ENCODE peak calls at places on chromosome 12, in six cellular contexts. J, Z, O, H, T and L are unnamed samples.

GRCh38 chr12:127179199-127179598 is 1087.8 kb upstream of the TMEM132C start:
- DNase-seq in Z (no peak), J (no peak), T (no peak), O (no peak), H (no peak), L (no peak)

GRCh38 chr12:51439330-51439729 is 14.7 kb downstream of the SLC4A8 start:
- DNase-seq in H (no peak), Z (no peak), O (no peak), J (no peak), T (no peak), L (no peak)

GRCh38 chr12:117298191-117298590 is 63.2 kb downstream of the NOS1 start:
- DNase-seq in O (no peak), Z (no peak), T (no peak), H (no peak), J (no peak), L (no peak)

GRCh38 chr12:7190268-7191055 is 976 bp downstream of the PEX5 start:
- DNase-seq in J (no peak), Z (peak; percentile 6), H (peak; percentile 59), T (peak; percentile 39), O (no peak), L (no peak)

GRCh38 chr12:103771466-103771865 is 69.6 kb downstream of the NT5DC3 start:
- DNase-seq in H (peak; percentile 81), J (no peak), T (peak; percentile 84), Z (peak; percentile 44), O (peak; percentile 38), L (peak; percentile 29)

GRCh38 chr12:113818278-113818677 is 147.8 kb downstream of the RBM19 start:
- DNase-seq in H (no peak), T (no peak), J (no peak), O (no peak), Z (peak; percentile 8), L (no peak)

GRCh38 chr12:63978519-63978918 is 134.0 kb downstream of the SRGAP1 start:
- DNase-seq in H (no peak), Z (peak; percentile 88), J (no peak), O (no peak), T (no peak), L (peak; percentile 27)

GRCh38 chr12:127750076-127750840 is 516.7 kb upstream of the TMEM132C start:
- DNase-seq in T (no peak), J (no peak), H (no peak), O (no peak), Z (no peak), L (no peak)

GRCh38 chr12:12017135-12017581 is 53.6 kb upstream of the BCL2L14 start:
- DNase-seq in Z (no peak), J (no peak), T (peak; percentile 39), H (no peak), O (no peak), L (peak; percentile 85)

DNA sequence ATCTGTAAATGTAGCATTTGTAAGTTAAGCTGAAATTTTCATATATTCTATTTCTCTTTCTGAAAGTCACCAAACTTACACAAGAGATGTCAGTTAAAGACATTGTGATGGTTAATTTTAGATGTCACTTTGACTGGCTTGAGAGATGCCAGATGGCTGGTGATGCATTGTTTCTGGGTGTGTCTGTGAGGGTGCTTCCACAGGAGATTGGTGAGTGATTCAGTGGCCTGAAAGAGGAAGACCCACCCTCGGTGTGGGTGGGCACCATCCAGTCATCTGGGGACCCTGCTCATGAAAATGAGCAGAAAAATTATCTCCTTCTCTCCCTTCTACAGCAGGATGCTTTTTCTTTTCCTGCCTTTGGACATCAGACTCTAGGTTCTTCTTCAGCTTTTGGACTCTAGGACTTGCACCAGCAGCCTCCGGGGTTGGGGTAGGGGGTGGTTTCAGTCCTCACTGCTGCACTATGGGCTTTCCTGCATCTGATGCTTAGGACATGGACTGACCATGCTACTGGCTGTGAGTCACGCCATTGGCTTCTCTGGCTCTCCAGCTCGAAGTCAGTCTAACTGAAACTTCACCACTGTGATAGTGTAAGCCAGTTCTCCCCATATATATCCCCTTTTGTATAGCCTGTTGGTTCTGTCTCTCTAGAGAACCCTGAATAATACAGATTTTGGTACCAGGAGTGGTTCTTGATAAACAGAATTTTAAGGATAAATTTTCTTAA is 20.9 kb downstream of the PDE6H start:
- DNase-seq in T (peak; percentile 14), J (no peak), O (no peak), H (no peak), Z (peak; percentile 68), L (peak; percentile 87)
- H2BK120ac ChIP-seq in T (no peak overlapping the region), J (no peak overlapping the region), O (no peak overlapping the region), H (no peak overlapping the region), Z (peak overlapping the region; percentile 52), L (peak overlapping the region; percentile 21)

DNA sequence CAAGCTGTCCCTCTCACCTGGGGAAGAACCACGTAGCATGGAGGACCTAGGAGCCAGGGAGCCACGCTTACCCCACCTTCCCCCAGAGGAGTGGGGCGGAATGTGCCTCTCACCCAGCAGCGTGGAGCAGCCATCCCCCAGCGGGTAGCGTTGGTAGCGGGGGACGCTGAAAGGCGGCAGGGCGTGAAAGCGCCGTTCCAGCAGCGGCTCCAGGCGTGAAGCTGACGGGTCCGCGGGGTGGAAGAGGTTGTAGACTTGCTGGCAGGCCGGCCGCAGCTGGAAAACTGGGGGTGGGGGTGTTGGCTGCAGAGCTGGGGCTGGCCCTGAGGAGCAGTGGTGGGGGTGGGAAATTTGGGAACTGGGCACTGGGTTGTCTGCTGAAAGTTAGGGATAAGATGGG is 11.9 kb downstream of the ARL6IP4 start:
- DNase-seq in Z (no peak), H (no peak), T (no peak), J (no peak), O (no peak), L (no peak)
- H2BK120ac ChIP-seq in Z (no peak overlapping the region), H (no peak overlapping the region), T (no peak overlapping the region), J (no peak overlapping the region), O (no peak overlapping the region), L (no peak overlapping the region)

GRCh38 chr12:124532331-124532750 is 35.1 kb downstream of the NCOR2 start:
- DNase-seq in J (no peak), T (no peak), O (no peak), H (no peak), Z (no peak), L (no peak)
- H2BK120ac ChIP-seq in J (peak overlapping the region; percentile 68), T (no peak overlapping the region), O (no peak overlapping the region), H (no peak overlapping the region), Z (no peak overlapping the region), L (no peak overlapping the region)

GRCh38 chr12:120534203-120534702 is at the start of gene RNF10:
- DNase-seq in O (peak; percentile 43), J (peak; percentile 90), T (peak; percentile 95), Z (peak; percentile 86), H (peak; percentile 86), L (peak; percentile 77)
- H2BK120ac ChIP-seq in O (no peak within 1 kb of the TSS), J (no peak within 1 kb of the TSS), T (no peak within 1 kb of the TSS), Z (no peak within 1 kb of the TSS), H (no peak within 1 kb of the TSS), L (peak within 1 kb of the TSS; percentile 67)